ENCODE peak calls at places on chromosomes 5 and 9, in seven cellular contexts. E, S, L, K, Q, G and I are unnamed samples.
A peak's percentile ranks its signal among the peaks of the same experiment; 100 is the strongest.

GRCh38 chr9:2153599-2154217 is 138.6 kb downstream of the SMARCA2 start:
- DNase-seq in S (no peak), Q (no peak), K (no peak), G (no peak), E (no peak), L (no peak), I (no peak)

GRCh38 chr5:5700549-5700948 is 278.1 kb downstream of the ICE1 start:
- DNase-seq in K (no peak), S (no peak), L (no peak), Q (no peak), G (no peak), E (no peak), I (no peak)

GRCh38 chr9:4116708-4117460 is 183.0 kb downstream of the GLIS3 start:
- DNase-seq in Q (no peak), G (no peak), L (no peak), S (no peak), K (no peak), E (no peak), I (no peak)

GRCh38 chr5:73940026-73940425 is 314.0 kb downstream of the ARHGEF28 start:
- DNase-seq in L (no peak), K (no peak), E (peak; percentile 23), G (peak; percentile 74), Q (peak; percentile 49), S (no peak), I (no peak)

GRCh38 chr5:9207820-9208418 is 338.0 kb downstream of the SEMA5A start:
- DNase-seq in G (peak; percentile 74), S (no peak), L (no peak), E (peak; percentile 69), Q (peak; percentile 28), K (no peak), I (no peak)

GRCh38 chr5:100772548-100772947 is 130.5 kb downstream of the ST8SIA4 start:
- DNase-seq in G (no peak), L (no peak), E (no peak), Q (peak; percentile 32), K (no peak), S (peak; percentile 30), I (no peak)

GRCh38 chr5:149160291-149160787 is 19.0 kb downstream of the ABLIM3 start:
- DNase-seq in K (no peak), Q (no peak), S (no peak), G (no peak), E (no peak), L (no peak), I (no peak)

GRCh38 chr5:71601222-71602026 is 14.3 kb downstream of the MCCC2 start:
- DNase-seq in E (peak; percentile 98), G (peak; percentile 91), K (peak; percentile 71), L (peak; percentile 49), S (no peak), Q (peak; percentile 78), I (no peak)

GRCh38 chr5:108003178-108003577 is 332.4 kb upstream of the EFNA5 start:
- DNase-seq in L (no peak), S (no peak), E (peak; percentile 61), G (peak; percentile 78), K (no peak), Q (no peak), I (no peak)

GRCh38 chr5:13412040-13412595 is 532.4 kb downstream of the DNAH5 start:
- DNase-seq in G (no peak), S (no peak), K (no peak), E (no peak), L (no peak), Q (no peak), I (no peak)

GRCh38 chr5:144566747-144567415 is 396.2 kb downstream of the KCTD16 start:
- DNase-seq in G (peak; percentile 69), K (peak; percentile 0), E (peak; percentile 76), L (no peak), S (no peak), Q (peak; percentile 58), I (no peak)

GRCh38 chr9:136808075-136808780 is 480 bp downstream of the RABL6 start:
- DNase-seq in E (no peak), L (peak; percentile 34), S (no peak), Q (no peak), K (no peak), G (peak; percentile 18), I (no peak)

GRCh38 chr9:131049829-131050715 is 41.1 kb downstream of the LAMC3 start:
- DNase-seq in Q (peak; percentile 54), L (no peak), G (no peak), E (no peak), S (no peak), K (no peak), I (no peak)

GRCh38 chr5:146635443-146635842 is 119.5 kb upstream of the GPR151 start:
- DNase-seq in L (no peak), S (no peak), Q (no peak), E (no peak), K (no peak), G (no peak), I (no peak)

GRCh38 chr9:16628421-16628820 is 242.0 kb downstream of the BNC2 start:
- DNase-seq in E (peak; percentile 65), S (no peak), Q (no peak), G (no peak), K (no peak), L (no peak), I (no peak)

GRCh38 chr5:2143088-2143487 is 260.4 kb upstream of the IRX4 start:
- DNase-seq in K (no peak), E (no peak), S (no peak), L (peak; percentile 14), G (no peak), Q (no peak), I (no peak)

GRCh38 chr5:2141254-2142000 is 258.7 kb upstream of the IRX4 start:
- DNase-seq in Q (no peak), S (no peak), K (no peak), G (no peak), E (no peak), L (peak; percentile 19), I (no peak)

GRCh38 chr5:2143646-2144386 is 261.1 kb upstream of the IRX4 start:
- DNase-seq in K (no peak), Q (no peak), G (no peak), S (no peak), L (peak; percentile 52), E (no peak), I (no peak)

GRCh38 chr5:2140501-2140900 is 257.8 kb upstream of the IRX4 start:
- DNase-seq in K (no peak), Q (no peak), G (no peak), S (no peak), L (peak; percentile 23), E (no peak), I (no peak)

GRCh38 chr5:2142456-2142954 is 259.8 kb upstream of the IRX4 start:
- DNase-seq in K (no peak), Q (no peak), E (no peak), L (peak; percentile 21), G (no peak), S (no peak), I (no peak)
- H4K8ac ChIP-seq in K (no peak overlapping the region), Q (no peak overlapping the region), E (no peak overlapping the region), L (no peak overlapping the region), G (no peak overlapping the region), S (peak overlapping the region; percentile 48), I (no peak overlapping the region)

DNA sequence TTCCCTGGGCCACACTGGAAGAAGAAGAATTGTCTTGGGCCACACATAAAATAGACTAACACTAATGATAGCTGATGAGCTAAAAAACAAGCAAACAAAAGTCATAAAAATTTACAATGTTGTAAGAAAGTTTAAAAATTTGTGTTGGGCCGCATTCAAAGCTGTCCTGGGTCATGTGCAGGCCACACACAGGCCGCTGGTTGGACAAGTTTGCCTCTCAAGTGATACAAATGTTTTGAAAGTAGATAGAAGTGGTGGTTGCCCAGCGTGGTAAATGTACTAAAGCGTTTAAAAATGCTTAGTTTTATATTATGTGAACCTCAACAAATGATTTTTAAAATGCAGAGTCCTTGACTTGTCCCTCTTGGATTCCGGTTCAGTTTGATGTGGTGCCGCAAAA is 94.9 kb upstream of the TBCA start:
- DNase-seq in S (no peak), L (no peak), E (no peak), Q (no peak), G (no peak), K (no peak), I (no peak)
- H4K8ac ChIP-seq in S (no peak overlapping the region), L (no peak overlapping the region), E (no peak overlapping the region), Q (no peak overlapping the region), G (no peak overlapping the region), K (no peak overlapping the region), I (no peak overlapping the region)

DNA sequence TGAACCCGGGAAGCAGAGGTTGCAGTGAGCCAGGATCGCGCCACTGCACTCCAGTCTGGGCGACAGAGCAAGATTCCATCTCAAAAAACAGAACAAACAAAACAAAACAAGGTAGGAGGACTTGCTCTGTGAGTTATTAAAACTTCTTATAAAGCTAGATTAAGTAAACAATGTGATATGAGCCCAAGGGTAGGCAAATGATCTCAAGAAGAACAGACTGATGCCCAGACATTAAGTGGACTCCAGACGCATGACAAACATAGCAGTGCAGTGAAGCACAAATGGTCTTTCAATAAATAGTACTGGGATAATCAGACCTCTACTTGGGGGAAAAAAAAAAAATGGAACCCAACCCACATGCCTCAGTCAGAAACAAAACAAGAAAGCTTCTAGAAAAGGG is 45.7 kb downstream of the SETX start:
- DNase-seq in Q (no peak), S (no peak), E (no peak), K (no peak), G (no peak), L (no peak), I (no peak)
- H4K8ac ChIP-seq in Q (no peak overlapping the region), S (no peak overlapping the region), E (no peak overlapping the region), K (no peak overlapping the region), G (no peak overlapping the region), L (no peak overlapping the region), I (no peak overlapping the region)

GRCh38 chr5:127820910-127821553 is 117.8 kb downstream of the CCDC192 start:
- DNase-seq in L (no peak), S (no peak), Q (no peak), K (no peak), E (peak; percentile 79), G (peak; percentile 71), I (no peak)
- H4K8ac ChIP-seq in L (no peak overlapping the region), S (no peak overlapping the region), Q (no peak overlapping the region), K (no peak overlapping the region), E (no peak overlapping the region), G (no peak overlapping the region), I (no peak overlapping the region)

GRCh38 chr9:36086442-36086841 is 49.7 kb downstream of the RECK start:
- DNase-seq in Q (no peak), S (no peak), K (no peak), L (no peak), G (no peak), E (no peak), I (no peak)

GRCh38 chr9:36092014-36092413 is 44.5 kb upstream of the GLIPR2 start:
- DNase-seq in L (no peak), Q (no peak), K (no peak), S (no peak), G (no peak), E (no peak), I (no peak)

GRCh38 chr9:36092509-36093215 is 43.9 kb upstream of the GLIPR2 start:
- DNase-seq in L (no peak), S (no peak), E (no peak), K (no peak), G (peak; percentile 53), Q (peak; percentile 36), I (no peak)

GRCh38 chr9:36091028-36091953 is 45.2 kb upstream of the GLIPR2 start:
- DNase-seq in Q (peak; percentile 85), S (no peak), L (no peak), E (peak; percentile 96), G (peak; percentile 54), K (no peak), I (no peak)

DNA sequence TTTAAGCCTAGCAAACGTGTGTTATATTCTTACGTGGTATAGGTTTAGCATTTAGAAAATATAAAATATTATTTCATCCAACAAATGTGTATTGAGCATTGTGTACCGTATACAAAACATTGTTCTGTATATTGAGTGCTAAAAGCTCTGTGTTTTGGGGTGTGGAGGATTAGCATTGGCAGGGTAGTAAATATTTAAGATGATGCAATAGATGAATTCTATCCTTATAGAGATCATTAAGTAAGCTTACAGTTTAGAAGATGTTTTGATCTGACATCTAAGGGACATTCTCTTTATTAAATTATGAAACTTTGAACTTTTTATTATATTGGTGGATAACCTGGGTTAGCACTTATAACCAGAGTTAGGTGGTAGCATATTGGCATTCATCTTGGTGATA is 48.5 kb upstream of the GLIPR2 start:
- DNase-seq in S (no peak), E (no peak), G (no peak), L (no peak), K (no peak), Q (no peak), I (no peak)
- H4K8ac ChIP-seq in S (no peak overlapping the region), E (no peak overlapping the region), G (no peak overlapping the region), L (no peak overlapping the region), K (no peak overlapping the region), Q (no peak overlapping the region), I (no peak overlapping the region)